ENCODE peak calls at places on chromosomes 1 and 21, in six cellular contexts. One of them, this sample, is unnamed.

GRCh38 chr1:1921901-1922753 is 3.0 kb upstream of the TMEM52 start:
- DNase-seq in hepatocyte: peak; percentile 6
- DNase-seq in mammary epithelial cell: no peak
- DNase-seq in HCT116: no peak
- DNase-seq in H9: no peak
- DNase-seq in OCI-LY7: no peak
- DNase-seq in this sample: no peak

GRCh38 chr1:204205486-204205885 is 8.3 kb downstream of the GOLT1A start:
- DNase-seq in HCT116: no peak
- DNase-seq in OCI-LY7: no peak
- DNase-seq in H9: no peak
- DNase-seq in mammary epithelial cell: no peak
- DNase-seq in hepatocyte: no peak
- DNase-seq in this sample: no peak

GRCh38 chr1:45820797-45821196 is 17.4 kb downstream of the MAST2 start:
- DNase-seq in OCI-LY7: no peak
- DNase-seq in H9: no peak
- DNase-seq in mammary epithelial cell: no peak
- DNase-seq in hepatocyte: no peak
- DNase-seq in HCT116: no peak
- DNase-seq in this sample: no peak

GRCh38 chr1:1627261-1627841 is 4.6 kb upstream of the MMP23B start:
- DNase-seq in hepatocyte: no peak
- DNase-seq in mammary epithelial cell: peak; percentile 28
- DNase-seq in HCT116: peak; percentile 43
- DNase-seq in H9: peak; percentile 30
- DNase-seq in OCI-LY7: peak; percentile 40
- DNase-seq in this sample: no peak

GRCh38 chr21:25370311-25370744 is 237.0 kb downstream of the MRPL39 start:
- DNase-seq in hepatocyte: peak; percentile 31
- DNase-seq in H9: no peak
- DNase-seq in mammary epithelial cell: peak; percentile 9
- DNase-seq in OCI-LY7: no peak
- DNase-seq in HCT116: no peak
- DNase-seq in this sample: peak; percentile 99

GRCh38 chr1:14712136-14712535 is 113.7 kb downstream of the KAZN start:
- DNase-seq in HCT116: no peak
- DNase-seq in H9: no peak
- DNase-seq in mammary epithelial cell: no peak
- DNase-seq in OCI-LY7: no peak
- DNase-seq in hepatocyte: no peak
- DNase-seq in this sample: no peak

GRCh38 chr1:157137051-157137772 is 983 bp downstream of the ETV3 start:
- DNase-seq in HCT116: no peak
- DNase-seq in mammary epithelial cell: peak; percentile 45
- DNase-seq in OCI-LY7: peak; percentile 43
- DNase-seq in hepatocyte: peak; percentile 43
- DNase-seq in H9: no peak
- DNase-seq in this sample: no peak

GRCh38 chr21:36735724-36736310 is 36.9 kb downstream of the SIM2 start:
- DNase-seq in hepatocyte: no peak
- DNase-seq in HCT116: no peak
- DNase-seq in H9: no peak
- DNase-seq in mammary epithelial cell: no peak
- DNase-seq in OCI-LY7: no peak
- DNase-seq in this sample: no peak

GRCh38 chr1:119646521-119647227 is 1.4 kb downstream of the ZNF697 start:
- DNase-seq in HCT116: no peak
- DNase-seq in OCI-LY7: no peak
- DNase-seq in H9: no peak
- DNase-seq in hepatocyte: peak; percentile 43
- DNase-seq in mammary epithelial cell: peak; percentile 75
- DNase-seq in this sample: peak; percentile 86

GRCh38 chr1:235831148-235831547 is 35.6 kb downstream of the LYST start:
- DNase-seq in HCT116: no peak
- DNase-seq in H9: no peak
- DNase-seq in mammary epithelial cell: peak; percentile 55
- DNase-seq in OCI-LY7: no peak
- DNase-seq in hepatocyte: no peak
- DNase-seq in this sample: no peak

GRCh38 chr1:204971700-204972336 is 71.2 kb upstream of the CNTN2 start:
- DNase-seq in HCT116: no peak
- DNase-seq in mammary epithelial cell: peak; percentile 59
- DNase-seq in H9: no peak
- DNase-seq in OCI-LY7: no peak
- DNase-seq in hepatocyte: peak; percentile 44
- DNase-seq in this sample: peak; percentile 77

GRCh38 chr1:90334137-90334536 is 339.2 kb downstream of the ZNF326 start:
- DNase-seq in mammary epithelial cell: no peak
- DNase-seq in H9: no peak
- DNase-seq in hepatocyte: no peak
- DNase-seq in OCI-LY7: no peak
- DNase-seq in HCT116: no peak
- DNase-seq in this sample: no peak

GRCh38 chr1:94989911-94990463 is 63.1 kb upstream of the CNN3 start:
- DNase-seq in mammary epithelial cell: no peak
- DNase-seq in H9: no peak
- DNase-seq in hepatocyte: no peak
- DNase-seq in HCT116: no peak
- DNase-seq in OCI-LY7: no peak
- DNase-seq in this sample: no peak

GRCh38 chr1:184330884-184331283 is 55.9 kb upstream of the C1orf21 start:
- DNase-seq in hepatocyte: no peak
- DNase-seq in OCI-LY7: no peak
- DNase-seq in HCT116: no peak
- DNase-seq in mammary epithelial cell: peak; percentile 60
- DNase-seq in H9: no peak
- DNase-seq in this sample: no peak

GRCh38 chr1:170790651-170791071 is 126.7 kb downstream of the PRRX1 start:
- DNase-seq in OCI-LY7: no peak
- DNase-seq in HCT116: no peak
- DNase-seq in mammary epithelial cell: no peak
- DNase-seq in H9: no peak
- DNase-seq in hepatocyte: no peak
- DNase-seq in this sample: peak; percentile 53

GRCh38 chr1:1665815-1666251 is 7.0 kb upstream of the CDK11B start:
- DNase-seq in HCT116: no peak
- DNase-seq in hepatocyte: no peak
- DNase-seq in mammary epithelial cell: no peak
- DNase-seq in H9: peak; percentile 66
- DNase-seq in OCI-LY7: peak; percentile 14
- DNase-seq in this sample: no peak

GRCh38 chr1:70143052-70143659 is 62.2 kb downstream of the LRRC40 start:
- DNase-seq in mammary epithelial cell: no peak
- DNase-seq in HCT116: no peak
- DNase-seq in OCI-LY7: no peak
- DNase-seq in H9: no peak
- DNase-seq in hepatocyte: no peak
- DNase-seq in this sample: peak; percentile 16

GRCh38 chr1:29478879-29479278 is 242.6 kb downstream of the PTPRU start:
- DNase-seq in H9: no peak
- DNase-seq in OCI-LY7: no peak
- DNase-seq in mammary epithelial cell: no peak
- DNase-seq in HCT116: no peak
- DNase-seq in hepatocyte: no peak
- DNase-seq in this sample: no peak

GRCh38 chr1:77313491-77313890 is 31.7 kb downstream of the AK5 start:
- DNase-seq in mammary epithelial cell: no peak
- DNase-seq in OCI-LY7: peak; percentile 36
- DNase-seq in hepatocyte: peak; percentile 24
- DNase-seq in H9: peak; percentile 76
- DNase-seq in HCT116: peak; percentile 33
- DNase-seq in this sample: no peak

GRCh38 chr1:188228623-188229022 is 1399.9 kb downstream of the PLA2G4A start:
- DNase-seq in HCT116: no peak
- DNase-seq in H9: no peak
- DNase-seq in mammary epithelial cell: no peak
- DNase-seq in OCI-LY7: no peak
- DNase-seq in hepatocyte: no peak
- DNase-seq in this sample: peak; percentile 0

GRCh38 chr1:234433563-234434285 is 45.3 kb downstream of the TARBP1 start:
- DNase-seq in OCI-LY7: no peak
- DNase-seq in hepatocyte: no peak
- DNase-seq in H9: no peak
- DNase-seq in mammary epithelial cell: peak; percentile 69
- DNase-seq in HCT116: no peak
- DNase-seq in this sample: peak; percentile 78

GRCh38 chr1:34549199-34549598 is 205.6 kb upstream of the GJB5 start:
- DNase-seq in OCI-LY7: peak; percentile 4
- DNase-seq in mammary epithelial cell: peak; percentile 18
- DNase-seq in hepatocyte: peak; percentile 62
- DNase-seq in HCT116: peak; percentile 10
- DNase-seq in H9: peak; percentile 74
- DNase-seq in this sample: no peak

GRCh38 chr1:2614145-2614544 is 18.7 kb downstream of the MMEL1 start:
- DNase-seq in hepatocyte: no peak
- DNase-seq in OCI-LY7: no peak
- DNase-seq in mammary epithelial cell: no peak
- DNase-seq in H9: no peak
- DNase-seq in HCT116: no peak
- DNase-seq in this sample: no peak

GRCh38 chr1:100300691-100301090 is 34.7 kb downstream of the RTCA start:
- DNase-seq in hepatocyte: no peak
- DNase-seq in H9: no peak
- DNase-seq in OCI-LY7: no peak
- DNase-seq in HCT116: no peak
- DNase-seq in mammary epithelial cell: no peak
- DNase-seq in this sample: no peak

GRCh38 chr1:100296140-100296539 is 30.1 kb downstream of the RTCA start:
- DNase-seq in OCI-LY7: no peak
- DNase-seq in hepatocyte: no peak
- DNase-seq in H9: no peak
- DNase-seq in mammary epithelial cell: no peak
- DNase-seq in HCT116: no peak
- DNase-seq in this sample: no peak

GRCh38 chr1:100302756-100303155 is 36.7 kb downstream of the RTCA start:
- DNase-seq in HCT116: no peak
- DNase-seq in OCI-LY7: no peak
- DNase-seq in hepatocyte: no peak
- DNase-seq in mammary epithelial cell: no peak
- DNase-seq in H9: no peak
- DNase-seq in this sample: no peak

GRCh38 chr1:100299521-100300222 is 33.7 kb downstream of the RTCA start:
- DNase-seq in mammary epithelial cell: no peak
- DNase-seq in H9: no peak
- DNase-seq in HCT116: no peak
- DNase-seq in OCI-LY7: no peak
- DNase-seq in hepatocyte: no peak
- DNase-seq in this sample: no peak

GRCh38 chr1:100298512-100298911 is 32.5 kb downstream of the RTCA start:
- DNase-seq in hepatocyte: no peak
- DNase-seq in HCT116: no peak
- DNase-seq in mammary epithelial cell: no peak
- DNase-seq in H9: no peak
- DNase-seq in OCI-LY7: no peak
- DNase-seq in this sample: no peak
- H3K79me2 ChIP-seq in hepatocyte: no peaks in the 10 kb centered on the region
- H3K79me2 ChIP-seq in HCT116: no peaks in the 10 kb centered on the region
- H3K79me2 ChIP-seq in mammary epithelial cell: no peaks in the 10 kb centered on the region
- H3K79me2 ChIP-seq in H9: no peaks in the 10 kb centered on the region
- H3K79me2 ChIP-seq in OCI-LY7: no peaks in the 10 kb centered on the region
- H3K79me2 ChIP-seq in this sample: no peaks in the 10 kb centered on the region

GRCh38 chr1:154937051-154937987 is 800 bp upstream of the PMVK start:
- DNase-seq in H9: peak; percentile 88
- DNase-seq in OCI-LY7: peak; percentile 91
- DNase-seq in HCT116: peak; percentile 93
- DNase-seq in hepatocyte: peak; percentile 95
- DNase-seq in mammary epithelial cell: peak; percentile 93
- DNase-seq in this sample: peak; percentile 94
- H3K79me2 ChIP-seq in H9: no peaks in the 10 kb centered on the region
- H3K79me2 ChIP-seq in OCI-LY7: peaks cover 47% of the 10 kb centered on the region
- H3K79me2 ChIP-seq in HCT116: no peaks in the 10 kb centered on the region
- H3K79me2 ChIP-seq in hepatocyte: peaks cover 9% of the 10 kb centered on the region
- H3K79me2 ChIP-seq in mammary epithelial cell: peaks cover 24% of the 10 kb centered on the region
- H3K79me2 ChIP-seq in this sample: peaks cover 4% of the 10 kb centered on the region

DNA sequence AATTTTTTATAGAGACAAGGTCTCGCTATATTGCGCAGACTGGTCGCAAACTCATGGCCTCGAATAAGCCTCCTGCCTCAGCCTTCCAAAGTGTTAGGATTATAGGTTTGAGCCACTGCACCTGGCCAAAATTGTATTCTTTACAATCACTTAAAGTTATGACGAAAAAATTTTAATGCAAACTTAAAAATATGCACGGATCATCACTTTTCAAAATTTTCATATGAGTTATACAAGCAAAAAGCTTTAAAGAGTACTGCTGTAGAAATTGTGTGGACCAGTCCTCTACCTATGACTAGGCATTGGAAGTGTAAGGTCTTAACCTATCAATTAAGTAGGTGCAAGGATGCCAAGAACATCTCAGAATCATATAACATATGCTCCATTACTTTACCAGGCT is 34.9 kb downstream of the COP1 start:
- DNase-seq in mammary epithelial cell: no peak
- DNase-seq in OCI-LY7: no peak
- DNase-seq in HCT116: no peak
- DNase-seq in H9: no peak
- DNase-seq in hepatocyte: no peak
- DNase-seq in this sample: no peak
- H3K79me2 ChIP-seq in mammary epithelial cell: peaks cover 68% of the 10 kb centered on the region
- H3K79me2 ChIP-seq in OCI-LY7: peaks cover 66% of the 10 kb centered on the region
- H3K79me2 ChIP-seq in HCT116: peaks cover 44% of the 10 kb centered on the region
- H3K79me2 ChIP-seq in H9: peaks cover 2% of the 10 kb centered on the region
- H3K79me2 ChIP-seq in hepatocyte: peaks cover 83% of the 10 kb centered on the region
- H3K79me2 ChIP-seq in this sample: peaks cover 43% of the 10 kb centered on the region

GRCh38 chr1:28447674-28448073 is 58.2 kb upstream of the RCC1 start:
- DNase-seq in OCI-LY7: peak; percentile 31
- DNase-seq in hepatocyte: no peak
- DNase-seq in H9: no peak
- DNase-seq in mammary epithelial cell: no peak
- DNase-seq in HCT116: no peak
- DNase-seq in this sample: no peak
- H3K79me2 ChIP-seq in OCI-LY7: no peaks in the 10 kb centered on the region
- H3K79me2 ChIP-seq in hepatocyte: peaks cover 40% of the 10 kb centered on the region
- H3K79me2 ChIP-seq in H9: no peaks in the 10 kb centered on the region
- H3K79me2 ChIP-seq in mammary epithelial cell: peaks cover 49% of the 10 kb centered on the region
- H3K79me2 ChIP-seq in HCT116: peaks cover 41% of the 10 kb centered on the region
- H3K79me2 ChIP-seq in this sample: peaks cover 36% of the 10 kb centered on the region

GRCh38 chr1:112450773-112451172 is 54.8 kb downstream of the CTTNBP2NL start:
- DNase-seq in mammary epithelial cell: no peak
- DNase-seq in H9: no peak
- DNase-seq in HCT116: no peak
- DNase-seq in hepatocyte: no peak
- DNase-seq in OCI-LY7: no peak
- DNase-seq in this sample: no peak
- H3K79me2 ChIP-seq in mammary epithelial cell: no peaks in the 10 kb centered on the region
- H3K79me2 ChIP-seq in H9: no peaks in the 10 kb centered on the region
- H3K79me2 ChIP-seq in HCT116: no peaks in the 10 kb centered on the region
- H3K79me2 ChIP-seq in hepatocyte: peaks cover 4% of the 10 kb centered on the region
- H3K79me2 ChIP-seq in OCI-LY7: no peaks in the 10 kb centered on the region
- H3K79me2 ChIP-seq in this sample: peaks cover 36% of the 10 kb centered on the region

This sample was measured in astrocyte.